ENCODE peak calls at places on chromosome 17, in nine cellular contexts. I, F, M, G, Y, S, O, A and Q are unnamed samples.
A peak's percentile ranks its signal among the peaks of the same experiment; 100 is the strongest.

GRCh38 chr17:72421128-72422092 is 300.6 kb downstream of the SOX9 start:
- DNase-seq in I (no peak), F (peak; percentile 77), M (peak; percentile 84), G (no peak), Y (peak; percentile 94), S (no peak), O (peak; percentile 79), A (no peak), Q (no peak)

GRCh38 chr17:79993390-79994221 is 42.1 kb downstream of the TBC1D16 start:
- DNase-seq in I (no peak), F (peak; percentile 70), M (peak; percentile 90), G (no peak), Y (peak; percentile 98), S (peak; percentile 42), O (peak; percentile 71), A (no peak), Q (peak; percentile 94)

GRCh38 chr17:57404073-57404472 is 147.8 kb downstream of the MSI2 start:
- DNase-seq in I (no peak), F (no peak), M (no peak), G (no peak), Y (no peak), S (no peak), O (no peak), A (no peak), Q (no peak)

GRCh38 chr17:33640629-33641028 is 347.5 kb upstream of the ASIC2 start:
- DNase-seq in I (no peak), F (no peak), M (no peak), G (no peak), Y (no peak), S (no peak), O (no peak), A (no peak), Q (no peak)

GRCh38 chr17:66098040-66098439 is 93.9 kb downstream of the CEP112 start:
- DNase-seq in I (no peak), F (no peak), M (peak; percentile 2), G (no peak), Y (no peak), S (no peak), O (no peak), A (no peak), Q (no peak)

GRCh38 chr17:20189322-20189721 is 180.2 kb downstream of the SPECC1 start:
- DNase-seq in I (no peak), F (no peak), M (no peak), G (no peak), Y (peak; percentile 36), S (no peak), O (peak; percentile 39), A (no peak), Q (peak; percentile 53)

GRCh38 chr17:58279016-58279671 is 1.6 kb downstream of the MPO start:
- DNase-seq in I (no peak), F (peak; percentile 69), M (peak; percentile 16), G (peak; percentile 81), Y (peak; percentile 11), S (no peak), O (peak; percentile 51), A (no peak), Q (no peak)

GRCh38 chr17:8940866-8941471 is 24.5 kb downstream of the PIK3R5 start:
- DNase-seq in I (peak; percentile 22), F (no peak), M (no peak), G (no peak), Y (no peak), S (no peak), O (no peak), A (no peak), Q (no peak)

GRCh38 chr17:68196394-68197090 is 51.3 kb upstream of the AMZ2 start:
- DNase-seq in I (no peak), F (peak; percentile 6), M (no peak), G (no peak), Y (no peak), S (no peak), O (no peak), A (no peak), Q (peak; percentile 21)

GRCh38 chr17:1203111-1203966 is 23.6 kb upstream of the ABR start:
- DNase-seq in I (peak; percentile 55), F (peak; percentile 48), M (peak; percentile 50), G (peak; percentile 89), Y (peak; percentile 64), S (no peak), O (peak; percentile 97), A (no peak), Q (peak; percentile 68)

GRCh38 chr17:49984776-49985175 is 10.2 kb downstream of the DLX3 start:
- DNase-seq in I (no peak), F (no peak), M (no peak), G (no peak), Y (no peak), S (no peak), O (no peak), A (no peak), Q (no peak)

GRCh38 chr17:34076743-34077631 is 178.1 kb upstream of the CCL2 start:
- DNase-seq in I (no peak), F (no peak), M (no peak), G (no peak), Y (no peak), S (no peak), O (no peak), A (no peak), Q (no peak)

GRCh38 chr17:43905985-43906852 is 1.1 kb downstream of the MPP2 start:
- DNase-seq in I (peak; percentile 25), F (peak; percentile 57), M (peak; percentile 52), G (no peak), Y (peak; percentile 52), S (peak; percentile 31), O (peak; percentile 76), A (peak; percentile 38), Q (peak; percentile 61)

GRCh38 chr17:8793649-8794048 is 5.5 kb downstream of the MFSD6L start:
- DNase-seq in I (no peak), F (no peak), M (no peak), G (no peak), Y (no peak), S (no peak), O (no peak), A (no peak), Q (no peak)

GRCh38 chr17:57762375-57762916 is 17.3 kb upstream of the CCDC182 start:
- DNase-seq in I (no peak), F (peak; percentile 34), M (no peak), G (no peak), Y (no peak), S (no peak), O (no peak), A (no peak), Q (no peak)

GRCh38 chr17:59366773-59367656 is 35.6 kb downstream of the YPEL2 start:
- DNase-seq in I (no peak), F (peak; percentile 92), M (peak; percentile 64), G (no peak), Y (peak; percentile 77), S (peak; percentile 28), O (peak; percentile 58), A (no peak), Q (no peak)

GRCh38 chr17:36524428-36524876 is 10.2 kb downstream of the MYO19 start:
- DNase-seq in I (no peak), F (no peak), M (no peak), G (peak; percentile 59), Y (no peak), S (no peak), O (no peak), A (no peak), Q (no peak)

GRCh38 chr17:82281076-82281475 is 7.6 kb upstream of the CSNK1D start:
- DNase-seq in I (no peak), F (no peak), M (no peak), G (no peak), Y (no peak), S (no peak), O (no peak), A (no peak), Q (no peak)